ENCODE peak calls at places on chromosome 18, in ten cellular contexts. I is WTC11, B is GM12878, L is iris pigment epithelial cell, Y is pulmonary artery endothelial cell, T is renal cortical epithelial cell, N is PC-9, V is astrocyte of the spinal cord, S is hippocampal formation, O is left cardiac atrium. A is an unnamed sample.

GRCh38 chr18:9337875-9338274 is 3.3 kb downstream of the TWSG1 start:
- DNase-seq in S (no peak), T (peak), I (no peak), L (peak), O (no peak), Y (no peak), V (peak), B (peak), N (no peak), A (no peak)

GRCh38 chr18:68484241-68484640 is 230.7 kb downstream of the TMX3 start:
- DNase-seq in Y (no peak), N (no peak), V (peak), I (no peak), L (peak), T (peak), B (no peak), O (no peak), S (no peak), A (no peak)

GRCh38 chr18:49041677-49042570 is 91.2 kb upstream of the SMAD7 start:
- DNase-seq in T (peak), S (no peak), O (peak), Y (peak), N (no peak), V (peak), I (peak), L (peak), B (no peak), A (no peak)

GRCh38 chr18:74514860-74515495 is 18.8 kb downstream of the CNDP2 start:
- DNase-seq in O (no peak), T (no peak), S (no peak), L (no peak), B (no peak), I (no peak), V (no peak), N (no peak), Y (no peak), A (no peak)

GRCh38 chr18:7164610-7165009 is 47.0 kb upstream of the LAMA1 start:
- DNase-seq in B (no peak), I (no peak), L (peak), S (no peak), T (peak), Y (no peak), O (no peak), V (no peak), N (no peak), A (no peak)

GRCh38 chr18:57440331-57441101 is 5.3 kb downstream of the ONECUT2 start:
- DNase-seq in L (no peak), I (peak), Y (no peak), S (no peak), B (no peak), V (no peak), O (no peak), N (no peak), T (no peak), A (no peak)

GRCh38 chr18:7470503-7470902 is 96.6 kb upstream of the PTPRM start:
- DNase-seq in B (no peak), T (no peak), V (no peak), I (no peak), S (no peak), L (no peak), N (no peak), Y (no peak), O (no peak), A (no peak)

GRCh38 chr18:63928331-63928730 is 20.6 kb downstream of the SERPINB10 start:
- DNase-seq in V (no peak), T (no peak), O (no peak), I (no peak), S (no peak), B (no peak), N (no peak), L (no peak), Y (no peak), A (no peak)

GRCh38 chr18:40347261-40347660 is 1607.8 kb upstream of the PIK3C3 start:
- DNase-seq in S (no peak), L (no peak), V (no peak), T (no peak), B (no peak), O (no peak), Y (no peak), N (no peak), I (no peak), A (no peak)

GRCh38 chr18:48632676-48633257 is 93.9 kb downstream of the CTIF start:
- DNase-seq in Y (no peak), L (no peak), B (no peak), S (no peak), N (no peak), O (no peak), I (no peak), V (no peak), T (no peak), A (no peak)